ENCODE peak calls at places on chromosomes 16 and 17, in six cellular contexts. T, L, D, X, O and P are unnamed samples.

GRCh38 chr16:85403693-85404092 is 209.4 kb upstream of the GSE1 start:
- DNase-seq in T (no peak), L (peak), D (no peak), X (no peak), O (no peak), P (no peak)

GRCh38 chr16:85428168-85428898 is 184.8 kb upstream of the GSE1 start:
- DNase-seq in T (peak), L (peak), D (no peak), X (no peak), O (no peak), P (no peak)

GRCh38 chr16:49740190-49740589 is 115.7 kb downstream of the ZNF423 start:
- DNase-seq in T (no peak), L (no peak), D (no peak), X (no peak), O (no peak), P (no peak)

GRCh38 chr17:63150994-63151464 is 185.0 kb downstream of the TANC2 start:
- DNase-seq in T (no peak), L (no peak), D (no peak), X (peak), O (no peak), P (no peak)

GRCh38 chr17:65987988-65988387 is 203.9 kb downstream of the CEP112 start:
- DNase-seq in T (no peak), L (no peak), D (no peak), X (no peak), O (no peak), P (peak)

GRCh38 chr17:78779848-78780247 is 2.2 kb downstream of the CYTH1 start:
- DNase-seq in T (no peak), L (no peak), D (no peak), X (no peak), O (no peak), P (no peak)

GRCh38 chr17:4566785-4567184 is 6.4 kb upstream of the GGT6 start:
- DNase-seq in T (peak), L (no peak), D (no peak), X (peak), O (peak), P (peak)

GRCh38 chr16:64705443-64705842 is 416.4 kb downstream of the CDH11 start:
- DNase-seq in T (no peak), L (no peak), D (no peak), X (no peak), O (no peak), P (no peak)

GRCh38 chr16:10338426-10338825 is 47.4 kb upstream of the ATF7IP2 start:
- DNase-seq in T (no peak), L (no peak), D (no peak), X (no peak), O (peak), P (no peak)

GRCh38 chr16:55662641-55663040 is 6.9 kb downstream of the SLC6A2 start:
- DNase-seq in T (no peak), L (no peak), D (no peak), X (no peak), O (peak), P (no peak)

GRCh38 chr17:73003487-73003886 is 89.0 kb downstream of the SLC39A11 start:
- DNase-seq in T (no peak), L (no peak), D (no peak), X (no peak), O (no peak), P (peak)

GRCh38 chr16:3180445-3180878 is 7.5 kb upstream of the OR1F1 start:
- DNase-seq in T (no peak), L (no peak), D (no peak), X (no peak), O (no peak), P (no peak)

GRCh38 chr16:29820730-29821662 is 734 bp downstream of the MVP start:
- DNase-seq in T (peak), L (peak), D (no peak), X (no peak), O (peak), P (no peak)

GRCh38 chr17:41718287-41718645 is 6.1 kb downstream of the GAST start:
- DNase-seq in T (no peak), L (no peak), D (no peak), X (no peak), O (no peak), P (no peak)

GRCh38 chr17:81412490-81413093 is 17.3 kb downstream of the BAHCC1 start:
- DNase-seq in T (no peak), L (no peak), D (no peak), X (no peak), O (peak), P (no peak)
- H3K4me3 ChIP-seq in T (no peak), L (no peak), D (no peak), X (no peak), O (no peak), P (no peak)

DNA sequence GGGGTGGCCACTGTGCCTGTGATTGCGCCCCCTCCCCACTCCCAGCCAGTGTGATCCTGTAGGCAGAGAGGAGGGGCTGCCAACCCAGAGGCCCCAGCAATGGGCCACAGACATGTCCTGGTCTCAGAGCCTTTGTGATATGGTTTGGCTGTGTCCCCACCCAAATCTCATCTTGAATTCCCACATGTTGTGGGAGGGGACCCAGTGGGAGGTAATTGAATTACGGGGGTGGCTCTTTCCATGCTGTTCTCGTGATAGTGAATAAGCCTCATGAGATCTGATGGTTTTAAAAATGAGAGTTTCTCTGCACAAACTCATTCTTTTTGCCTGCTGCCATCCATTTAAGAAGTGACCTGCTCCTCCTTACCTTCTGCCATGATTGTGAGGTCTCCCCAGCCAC is 56.8 kb upstream of the ZNF469 start:
- DNase-seq in T (no peak), L (no peak), D (no peak), X (no peak), O (no peak), P (no peak)
- H3K4me3 ChIP-seq in T (no peak), L (no peak), D (no peak), X (no peak), O (no peak), P (no peak)

GRCh38 chr17:43641416-43641815 is 20.3 kb downstream of the MEOX1 start:
- DNase-seq in T (no peak), L (no peak), D (no peak), X (no peak), O (peak), P (no peak)

GRCh38 chr17:43648916-43649315 is 12.8 kb downstream of the MEOX1 start:
- DNase-seq in T (no peak), L (no peak), D (no peak), X (no peak), O (no peak), P (no peak)

GRCh38 chr17:43645765-43646481 is 15.8 kb downstream of the MEOX1 start:
- DNase-seq in T (peak), L (peak), D (no peak), X (no peak), O (peak), P (no peak)

GRCh38 chr17:43644081-43644480 is 17.6 kb downstream of the MEOX1 start:
- DNase-seq in T (no peak), L (no peak), D (no peak), X (no peak), O (no peak), P (no peak)

GRCh38 chr17:43645450-43645764 is 16.3 kb downstream of the MEOX1 start:
- DNase-seq in T (no peak), L (no peak), D (no peak), X (no peak), O (no peak), P (no peak)
- H3K4me3 ChIP-seq in T (no peak), L (no peak), D (no peak), X (no peak), O (peak), P (no peak)

GRCh38 chr16:728131-728889 is 1.4 kb downstream of the HAGHL start:
- DNase-seq in T (peak), L (peak), D (peak), X (no peak), O (no peak), P (peak)
- H3K4me3 ChIP-seq in T (peak), L (no peak), D (peak), X (peak), O (peak), P (peak)

GRCh38 chr17:75501378-75502071 is 13.8 kb downstream of the CASKIN2 start:
- DNase-seq in T (peak), L (no peak), D (no peak), X (no peak), O (no peak), P (no peak)

GRCh38 chr17:75498726-75499213 is 16.6 kb downstream of the CASKIN2 start:
- DNase-seq in T (no peak), L (no peak), D (no peak), X (no peak), O (no peak), P (no peak)

GRCh38 chr17:75500419-75501216 is 14.7 kb downstream of the CASKIN2 start:
- DNase-seq in T (peak), L (no peak), D (no peak), X (no peak), O (no peak), P (no peak)

GRCh38 chr17:75498019-75498725 is 17.2 kb downstream of the CASKIN2 start:
- DNase-seq in T (no peak), L (no peak), D (no peak), X (no peak), O (no peak), P (no peak)

DNA sequence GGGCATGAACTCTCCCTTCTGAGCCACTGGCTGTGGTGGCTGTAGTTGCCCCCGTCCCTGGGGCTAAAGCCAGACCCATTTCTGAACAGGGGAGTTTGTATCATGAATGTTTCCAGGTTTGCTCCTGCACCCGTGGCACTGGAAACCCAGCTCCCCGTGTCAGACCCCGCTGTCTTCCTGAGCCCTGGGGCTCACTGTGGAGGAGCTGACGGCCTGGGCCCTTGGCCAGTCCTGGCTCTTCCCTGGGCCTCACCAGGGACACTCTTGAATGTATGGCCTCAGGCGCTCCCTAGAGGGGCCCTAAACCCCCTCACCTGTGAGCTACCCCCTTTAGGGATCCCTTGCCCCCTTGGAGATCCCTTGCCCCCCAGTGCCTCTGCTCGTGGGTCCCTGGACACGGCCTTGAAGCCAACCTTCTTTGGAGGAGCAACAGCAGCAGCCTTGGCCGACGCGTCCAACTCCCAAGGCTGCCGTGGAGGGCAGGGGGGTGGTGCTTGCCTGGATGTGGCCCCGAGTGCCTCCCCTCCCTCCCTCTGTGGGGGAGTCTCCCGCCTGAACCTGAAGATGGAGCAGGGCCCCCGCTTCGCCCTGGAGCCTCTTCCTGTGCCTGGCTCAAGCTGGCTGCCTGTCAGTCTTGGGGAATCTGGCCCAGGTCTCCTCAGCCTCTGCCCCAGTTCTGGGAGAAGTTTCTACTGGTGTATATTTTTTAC is 15.9 kb downstream of the CASKIN2 start:
- DNase-seq in T (no peak), L (no peak), D (no peak), X (no peak), O (no peak), P (no peak)
- H3K4me3 ChIP-seq in T (peak), L (no peak), D (no peak), X (no peak), O (no peak), P (no peak)

GRCh38 chr16:70801611-70802010 is 653 bp upstream of the VAC14 start:
- DNase-seq in T (no peak), L (no peak), D (no peak), X (no peak), O (no peak), P (no peak)
- H3K4me3 ChIP-seq in T (peak), L (no peak), D (no peak), X (peak), O (peak), P (no peak)

DNA sequence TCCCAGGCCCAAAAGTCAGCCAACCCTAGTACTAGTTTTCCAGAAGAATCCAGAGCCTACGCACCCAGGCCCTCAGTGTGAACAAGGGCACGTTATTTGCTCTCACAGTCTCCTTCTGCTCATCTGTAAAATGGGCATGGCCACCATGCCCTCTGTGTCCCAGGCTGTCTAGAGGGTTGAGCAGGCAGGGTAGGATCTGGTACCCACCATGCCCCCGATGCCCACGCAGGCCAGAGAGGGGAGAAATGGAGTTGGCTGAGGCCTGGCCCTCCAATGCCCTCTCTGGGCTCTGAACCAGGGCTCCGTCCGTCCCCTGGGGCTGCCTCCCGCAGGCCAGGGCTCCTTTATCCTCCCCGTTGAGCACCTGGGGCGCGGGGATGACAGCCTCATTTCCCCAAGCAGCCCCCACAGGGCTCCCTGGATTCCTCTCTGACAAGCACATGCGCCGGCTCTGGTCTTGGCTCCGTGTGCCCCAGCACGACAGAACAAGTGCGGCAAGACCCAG is 9.1 kb upstream of the BAHCC1 start:
- DNase-seq in T (no peak), L (peak), D (no peak), X (no peak), O (no peak), P (no peak)
- H3K4me3 ChIP-seq in T (peak), L (peak), D (no peak), X (no peak), O (peak), P (peak)

DNA sequence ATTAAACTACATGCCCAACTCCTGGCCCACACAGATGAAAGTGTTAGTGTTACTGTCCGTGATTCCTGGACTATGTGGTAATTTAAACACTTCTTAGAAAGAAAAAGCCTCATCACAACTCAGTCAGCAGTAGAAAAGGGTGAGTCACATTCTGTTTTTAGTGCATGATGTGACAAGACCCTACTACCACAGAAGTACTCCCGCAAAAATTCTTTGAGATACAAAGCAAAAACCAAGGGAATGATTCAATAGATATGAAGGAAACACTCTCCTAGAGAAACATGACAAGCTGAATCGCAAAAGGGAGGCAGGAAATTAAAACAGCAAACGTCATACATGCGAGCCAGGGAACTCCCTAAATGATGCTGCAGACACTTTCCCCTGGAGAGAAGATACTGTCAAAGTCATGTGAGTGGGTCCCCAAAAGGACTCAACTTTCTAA is 14.4 kb downstream of the SNN start:
- DNase-seq in T (no peak), L (no peak), D (no peak), X (no peak), O (no peak), P (no peak)
- H3K4me3 ChIP-seq in T (no peak), L (no peak), D (no peak), X (no peak), O (no peak), P (no peak)